ENCODE peak calls at places on chromosomes 12 and 14, in nine cellular contexts. O is left ventricle myocardium inferior, T is OCI-LY7, Y is AG09309, F is transverse colon, J is tibial nerve, D is astrocyte of the spinal cord, B is WERI-Rb-1, M is pancreas. K is an unnamed sample.

GRCh38 chr14:101788016-101788695 is 26.6 kb downstream of the PPP2R5C start:
- DNase-seq in Y (no peak), O (no peak), T (peak; percentile 51), F (no peak), M (no peak), B (no peak), D (no peak), J (no peak), K (no peak)

GRCh38 chr12:57456145-57456700 is 1.1 kb downstream of the INHBE start:
- DNase-seq in F (no peak), O (no peak), B (peak; percentile 88), J (no peak), D (peak; percentile 41), Y (no peak), M (no peak), T (peak; percentile 85), K (peak; percentile 47)

GRCh38 chr12:115623764-115624334 is 653.6 kb downstream of the MED13L start:
- DNase-seq in M (no peak), J (no peak), D (no peak), Y (no peak), B (no peak), T (no peak), O (peak; percentile 73), F (no peak), K (peak; percentile 8)

GRCh38 chr12:4978737-4979136 is 64.9 kb upstream of the KCNA5 start:
- DNase-seq in F (no peak), D (no peak), B (no peak), Y (no peak), T (no peak), M (no peak), J (no peak), O (no peak), K (no peak)

GRCh38 chr14:89013698-89014569 is 189.5 kb downstream of the TTC8 start:
- DNase-seq in Y (no peak), D (no peak), B (no peak), T (no peak), M (no peak), J (no peak), O (no peak), F (no peak), K (no peak)

GRCh38 chr14:64948612-64949210 is 6.2 kb upstream of the GPX2 start:
- DNase-seq in D (no peak), O (no peak), Y (no peak), M (no peak), B (no peak), J (no peak), T (no peak), F (no peak), K (no peak)

GRCh38 chr14:60064491-60065072 is 27.1 kb upstream of the PCNX4 start:
- DNase-seq in O (no peak), M (no peak), J (no peak), F (no peak), T (peak; percentile 59), D (peak; percentile 43), Y (no peak), B (no peak), K (peak; percentile 72)

GRCh38 chr12:80761818-80762217 is 45.1 kb downstream of the MYF5 start:
- DNase-seq in O (no peak), B (no peak), T (no peak), F (no peak), J (no peak), Y (no peak), M (no peak), D (no peak), K (no peak)

GRCh38 chr12:83690465-83690864 is 1003.8 kb downstream of the TMTC2 start:
- DNase-seq in D (no peak), B (no peak), M (no peak), J (no peak), F (no peak), O (no peak), Y (no peak), T (no peak), K (no peak)

GRCh38 chr14:75980856-75981255 is 939 bp downstream of the TGFB3 start:
- DNase-seq in M (peak; percentile 64), J (no peak), F (no peak), B (no peak), D (no peak), Y (no peak), O (no peak), T (no peak), K (no peak)

GRCh38 chr14:75978249-75978731 is 3.5 kb downstream of the TGFB3 start:
- DNase-seq in M (no peak), Y (no peak), J (no peak), O (no peak), D (no peak), F (peak; percentile 19), T (peak; percentile 75), B (no peak), K (no peak)

GRCh38 chr14:75981426-75981825 is 369 bp downstream of the TGFB3 start:
- DNase-seq in F (peak; percentile 17), D (no peak), B (no peak), M (no peak), O (no peak), J (no peak), T (peak; percentile 34), Y (no peak), K (no peak)

GRCh38 chr14:75979071-75979571 is 2.7 kb downstream of the TGFB3 start:
- DNase-seq in O (no peak), M (peak; percentile 67), B (peak; percentile 57), Y (no peak), T (peak; percentile 36), D (peak; percentile 47), J (peak; percentile 24), F (peak; percentile 23), K (peak; percentile 59)

DNA sequence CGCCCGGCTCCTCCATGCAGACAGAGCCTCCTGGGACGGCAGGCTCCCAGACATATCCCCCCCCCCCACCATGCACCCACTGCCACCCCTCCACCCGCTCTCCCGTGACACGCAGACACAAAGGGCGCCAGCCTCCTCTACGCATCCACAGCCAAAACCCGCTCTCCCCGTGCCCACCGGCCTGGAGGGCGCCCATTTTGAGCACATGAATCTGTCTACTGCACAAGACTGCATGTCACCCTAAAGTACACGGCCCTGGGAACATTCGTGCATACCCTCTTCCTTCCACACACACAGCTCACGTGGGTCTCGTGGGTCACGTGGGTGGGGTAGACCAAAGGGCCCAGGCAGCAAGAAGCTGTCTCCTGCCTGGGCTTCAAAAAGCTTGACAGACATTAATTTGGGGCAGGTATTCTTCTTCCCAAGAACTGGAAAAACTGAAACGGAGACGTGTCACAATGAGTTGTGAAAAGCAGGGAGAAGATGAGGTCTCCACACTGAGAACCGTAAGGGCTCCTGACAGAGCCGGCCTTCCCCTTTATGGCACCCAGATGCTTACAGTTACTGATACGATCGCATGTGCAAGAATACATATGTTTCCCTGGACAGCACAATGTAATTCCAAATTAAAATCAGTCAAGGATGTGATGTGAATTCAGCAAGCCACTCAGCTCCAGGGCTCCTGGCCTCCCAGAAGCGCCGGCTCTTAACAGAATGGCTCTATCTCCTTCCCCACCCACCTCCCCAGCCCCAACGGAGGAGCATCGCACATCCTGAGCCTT is 2.0 kb downstream of the TGFB3 start:
- DNase-seq in B (no peak), J (peak; percentile 15), O (no peak), T (no peak), F (peak; percentile 16), D (no peak), Y (no peak), M (no peak), K (no peak)
- H3K4me3 ChIP-seq in B (no peak overlapping the region), J (peak overlapping the region; percentile 80), O (peak overlapping the region; percentile 87), T (no peak overlapping the region), F (no peak overlapping the region), D (peak overlapping the region; percentile 55), Y (no peak overlapping the region), M (peak overlapping the region; percentile 69), K (peak overlapping the region; percentile 65)

GRCh38 chr14:22482782-22483553 is 106.1 kb downstream of the DAD1 start:
- DNase-seq in F (no peak), D (no peak), T (no peak), O (no peak), J (no peak), M (no peak), Y (no peak), B (no peak), K (no peak)

GRCh38 chr14:22485178-22485577 is 103.8 kb downstream of the DAD1 start:
- DNase-seq in O (no peak), F (no peak), J (no peak), B (peak; percentile 38), T (no peak), D (peak; percentile 38), Y (no peak), M (no peak), K (no peak)

GRCh38 chr14:22482085-22482694 is 106.8 kb downstream of the DAD1 start:
- DNase-seq in F (no peak), J (no peak), M (no peak), T (no peak), Y (no peak), B (no peak), D (no peak), O (no peak), K (no peak)

GRCh38 chr14:22484638-22485037 is 104.4 kb downstream of the DAD1 start:
- DNase-seq in Y (peak; percentile 13), O (no peak), M (no peak), J (no peak), T (no peak), B (no peak), F (no peak), D (peak; percentile 53), K (peak; percentile 53)

GRCh38 chr14:22483863-22484593 is 105.0 kb downstream of the DAD1 start:
- DNase-seq in T (no peak), O (no peak), Y (no peak), J (no peak), D (peak; percentile 67), M (no peak), B (no peak), F (no peak), K (no peak)
- H3K4me3 ChIP-seq in T (peak overlapping the region; percentile 40), O (peak overlapping the region; percentile 17), Y (no peak overlapping the region), J (no peak overlapping the region), D (no peak overlapping the region), M (no peak overlapping the region), B (no peak overlapping the region), F (no peak overlapping the region), K (no peak overlapping the region)

DNA sequence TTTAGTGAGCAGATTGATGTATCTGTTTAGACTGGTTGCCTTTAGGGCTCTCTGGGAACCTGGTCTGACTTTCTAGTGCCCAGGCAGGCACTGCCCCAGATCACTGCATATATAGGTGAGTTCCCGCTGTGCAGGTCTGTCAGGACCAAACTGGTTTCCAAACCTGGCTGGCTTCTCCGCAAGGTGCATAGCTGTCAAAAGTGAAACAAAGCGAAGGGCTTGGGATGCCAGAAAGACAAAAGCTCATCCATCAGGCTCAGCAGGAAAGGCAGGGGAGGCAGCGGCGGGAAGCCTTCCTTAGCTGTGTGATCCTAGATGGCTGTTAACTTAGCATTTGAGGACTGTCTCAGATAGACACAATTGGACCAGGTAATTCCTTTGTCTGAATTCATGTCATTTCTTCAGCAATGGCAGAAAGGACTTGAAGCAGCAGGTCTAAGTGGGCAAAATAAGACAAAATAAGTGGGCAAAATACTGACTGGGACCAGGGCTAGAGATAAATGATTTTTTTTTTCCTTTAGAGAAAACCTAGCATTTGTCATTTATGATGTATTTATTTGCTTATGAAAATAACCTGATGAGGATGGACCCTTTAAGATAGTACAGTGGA is 128.6 kb upstream of the DYRK2 start:
- DNase-seq in O (no peak), B (peak; percentile 11), D (no peak), M (no peak), F (no peak), J (no peak), T (no peak), Y (no peak), K (no peak)
- H3K4me3 ChIP-seq in O (no peak overlapping the region), B (no peak overlapping the region), D (no peak overlapping the region), M (no peak overlapping the region), F (no peak overlapping the region), J (no peak overlapping the region), T (no peak overlapping the region), Y (no peak overlapping the region), K (no peak overlapping the region)

GRCh38 chr12:76422878-76423438 is 74.7 kb upstream of the BBS10 start:
- DNase-seq in Y (no peak), M (no peak), D (peak; percentile 69), B (no peak), F (no peak), J (no peak), O (no peak), T (no peak), K (peak; percentile 39)
- H3K4me3 ChIP-seq in Y (peak overlapping the region; percentile 37), M (no peak overlapping the region), D (peak overlapping the region; percentile 40), B (peak overlapping the region; percentile 43), F (no peak overlapping the region), J (no peak overlapping the region), O (no peak overlapping the region), T (no peak overlapping the region), K (peak overlapping the region; percentile 7)

K was measured in fibroblast of pulmonary artery.